ENCODE peak calls at places on chromosome 21, in four cellular contexts. One of them, this sample, is unnamed.
A peak's percentile ranks its signal among the peaks of the same experiment; 100 is the strongest.

GRCh38 chr21:23017989-23018388 is 2019.8 kb downstream of the NCAM2 start:
- DNase-seq in body of pancreas: no peak
- DNase-seq in mammary epithelial cell: no peak
- DNase-seq in uterus: no peak
- DNase-seq in this sample: no peak

GRCh38 chr21:21997390-21998333 is 999.5 kb downstream of the NCAM2 start:
- DNase-seq in body of pancreas: no peak
- DNase-seq in mammary epithelial cell: no peak
- DNase-seq in uterus: no peak
- DNase-seq in this sample: no peak

GRCh38 chr21:18443686-18444085 is 40.1 kb upstream of the TMPRSS15 start:
- DNase-seq in body of pancreas: no peak
- DNase-seq in mammary epithelial cell: no peak
- DNase-seq in uterus: no peak
- DNase-seq in this sample: no peak

GRCh38 chr21:38203229-38203628 is 53.6 kb upstream of the KCNJ15 start:
- DNase-seq in body of pancreas: no peak
- DNase-seq in mammary epithelial cell: no peak
- DNase-seq in uterus: no peak
- DNase-seq in this sample: no peak

GRCh38 chr21:27953328-27954045 is 986.6 kb upstream of the ADAMTS5 start:
- DNase-seq in body of pancreas: no peak
- DNase-seq in mammary epithelial cell: no peak
- DNase-seq in uterus: no peak
- DNase-seq in this sample: no peak

GRCh38 chr21:34582506-34583150 is 32.3 kb downstream of the RCAN1 start:
- DNase-seq in body of pancreas: no peak
- DNase-seq in mammary epithelial cell: peak; percentile 88
- DNase-seq in uterus: no peak
- DNase-seq in this sample: no peak

GRCh38 chr21:26405735-26406361 is 167.2 kb downstream of the CYYR1 start:
- DNase-seq in body of pancreas: no peak
- DNase-seq in mammary epithelial cell: peak; percentile 91
- DNase-seq in uterus: no peak
- DNase-seq in this sample: no peak

GRCh38 chr21:18887922-18888602 is 484.5 kb upstream of the TMPRSS15 start:
- DNase-seq in body of pancreas: no peak
- DNase-seq in mammary epithelial cell: no peak
- DNase-seq in uterus: no peak
- DNase-seq in this sample: no peak

GRCh38 chr21:38492002-38492401 is 6.3 kb downstream of the ERG start:
- DNase-seq in body of pancreas: no peak
- DNase-seq in mammary epithelial cell: no peak
- DNase-seq in uterus: no peak
- DNase-seq in this sample: no peak

GRCh38 chr21:17498586-17498985 is 14.3 kb upstream of the CXADR start:
- DNase-seq in body of pancreas: no peak
- DNase-seq in mammary epithelial cell: no peak
- DNase-seq in uterus: no peak
- DNase-seq in this sample: no peak

GRCh38 chr21:38479641-38480515 is 18.4 kb downstream of the ERG start:
- DNase-seq in body of pancreas: no peak
- DNase-seq in mammary epithelial cell: peak; percentile 100
- DNase-seq in uterus: no peak
- DNase-seq in this sample: no peak

GRCh38 chr21:33762798-33763572 is 120.7 kb downstream of the ITSN1 start:
- DNase-seq in body of pancreas: no peak
- DNase-seq in mammary epithelial cell: peak; percentile 28
- DNase-seq in uterus: no peak
- DNase-seq in this sample: no peak

GRCh38 chr21:28822882-28823335 is 169.8 kb downstream of the LTN1 start:
- DNase-seq in body of pancreas: no peak
- DNase-seq in mammary epithelial cell: no peak
- DNase-seq in uterus: peak; percentile 66
- DNase-seq in this sample: no peak

GRCh38 chr21:15755125-15755524 is 25.3 kb downstream of the USP25 start:
- DNase-seq in body of pancreas: no peak
- DNase-seq in mammary epithelial cell: no peak
- DNase-seq in uterus: no peak
- DNase-seq in this sample: no peak
- H3K4me1 ChIP-seq in body of pancreas: peaks cover 31% of the 10 kb centered on the region
- H3K4me1 ChIP-seq in mammary epithelial cell: peaks cover 6% of the 10 kb centered on the region
- H3K4me1 ChIP-seq in uterus: no peaks in the 10 kb centered on the region
- H3K4me1 ChIP-seq in this sample: peaks cover 12% of the 10 kb centered on the region

DNA sequence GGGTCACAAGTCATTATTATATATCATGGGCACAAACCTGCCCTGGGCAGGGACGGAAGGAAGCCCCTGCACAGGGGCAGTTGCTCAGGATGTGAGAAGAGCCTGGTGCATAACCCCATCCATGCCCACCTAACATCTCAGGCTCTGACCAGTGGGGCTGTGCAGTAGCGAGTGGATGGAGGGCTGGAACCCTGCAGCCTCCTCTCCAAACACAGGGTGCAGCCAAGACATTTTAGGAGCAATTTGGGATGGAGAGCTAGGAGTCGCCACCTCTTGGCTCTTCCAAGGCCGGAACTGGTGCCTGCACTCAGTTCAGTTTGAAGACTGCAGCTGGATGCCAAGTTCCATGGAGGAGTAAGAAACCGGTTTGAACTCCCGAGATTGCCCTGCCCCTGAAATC is 2.8 kb downstream of the MX1 start:
- DNase-seq in body of pancreas: no peak
- DNase-seq in mammary epithelial cell: no peak
- DNase-seq in uterus: no peak
- DNase-seq in this sample: no peak
- H3K4me1 ChIP-seq in body of pancreas: peaks cover 7% of the 10 kb centered on the region
- H3K4me1 ChIP-seq in mammary epithelial cell: peaks cover 6% of the 10 kb centered on the region
- H3K4me1 ChIP-seq in uterus: no peaks in the 10 kb centered on the region
- H3K4me1 ChIP-seq in this sample: no peaks in the 10 kb centered on the region

GRCh38 chr21:42228709-42229220 is 9.8 kb downstream of the ABCG1 start:
- DNase-seq in body of pancreas: peak; percentile 6
- DNase-seq in mammary epithelial cell: no peak
- DNase-seq in uterus: no peak
- DNase-seq in this sample: no peak
- H3K4me1 ChIP-seq in body of pancreas: peaks cover 20% of the 10 kb centered on the region
- H3K4me1 ChIP-seq in mammary epithelial cell: peaks cover 21% of the 10 kb centered on the region
- H3K4me1 ChIP-seq in uterus: peaks cover 6% of the 10 kb centered on the region
- H3K4me1 ChIP-seq in this sample: peaks cover 2% of the 10 kb centered on the region

GRCh38 chr21:43292041-43292865 is 123.4 kb downstream of the CRYAA start:
- DNase-seq in body of pancreas: no peak
- DNase-seq in mammary epithelial cell: no peak
- DNase-seq in uterus: no peak
- DNase-seq in this sample: no peak
- H3K4me1 ChIP-seq in body of pancreas: peaks cover 15% of the 10 kb centered on the region
- H3K4me1 ChIP-seq in mammary epithelial cell: no peaks in the 10 kb centered on the region
- H3K4me1 ChIP-seq in uterus: no peaks in the 10 kb centered on the region
- H3K4me1 ChIP-seq in this sample: no peaks in the 10 kb centered on the region

GRCh38 chr21:45033791-45034555 is 40.4 kb upstream of the ADARB1 start:
- DNase-seq in body of pancreas: no peak
- DNase-seq in mammary epithelial cell: no peak
- DNase-seq in uterus: peak; percentile 15
- DNase-seq in this sample: peak; percentile 62

GRCh38 chr21:45030637-45031218 is 43.7 kb upstream of the ADARB1 start:
- DNase-seq in body of pancreas: no peak
- DNase-seq in mammary epithelial cell: no peak
- DNase-seq in uterus: no peak
- DNase-seq in this sample: peak; percentile 51

GRCh38 chr21:45031231-45032191 is 42.9 kb upstream of the ADARB1 start:
- DNase-seq in body of pancreas: no peak
- DNase-seq in mammary epithelial cell: no peak
- DNase-seq in uterus: no peak
- DNase-seq in this sample: peak; percentile 72

GRCh38 chr21:45032977-45033705 is 41.2 kb upstream of the ADARB1 start:
- DNase-seq in body of pancreas: no peak
- DNase-seq in mammary epithelial cell: no peak
- DNase-seq in uterus: peak; percentile 19
- DNase-seq in this sample: peak; percentile 79

GRCh38 chr21:45032332-45032731 is 42.0 kb upstream of the ADARB1 start:
- DNase-seq in body of pancreas: no peak
- DNase-seq in mammary epithelial cell: no peak
- DNase-seq in uterus: no peak
- DNase-seq in this sample: peak; percentile 79
- H3K4me1 ChIP-seq in body of pancreas: peaks cover 28% of the 10 kb centered on the region
- H3K4me1 ChIP-seq in mammary epithelial cell: peaks cover 10% of the 10 kb centered on the region
- H3K4me1 ChIP-seq in uterus: peaks cover 16% of the 10 kb centered on the region
- H3K4me1 ChIP-seq in this sample: peaks cover 3% of the 10 kb centered on the region

DNA sequence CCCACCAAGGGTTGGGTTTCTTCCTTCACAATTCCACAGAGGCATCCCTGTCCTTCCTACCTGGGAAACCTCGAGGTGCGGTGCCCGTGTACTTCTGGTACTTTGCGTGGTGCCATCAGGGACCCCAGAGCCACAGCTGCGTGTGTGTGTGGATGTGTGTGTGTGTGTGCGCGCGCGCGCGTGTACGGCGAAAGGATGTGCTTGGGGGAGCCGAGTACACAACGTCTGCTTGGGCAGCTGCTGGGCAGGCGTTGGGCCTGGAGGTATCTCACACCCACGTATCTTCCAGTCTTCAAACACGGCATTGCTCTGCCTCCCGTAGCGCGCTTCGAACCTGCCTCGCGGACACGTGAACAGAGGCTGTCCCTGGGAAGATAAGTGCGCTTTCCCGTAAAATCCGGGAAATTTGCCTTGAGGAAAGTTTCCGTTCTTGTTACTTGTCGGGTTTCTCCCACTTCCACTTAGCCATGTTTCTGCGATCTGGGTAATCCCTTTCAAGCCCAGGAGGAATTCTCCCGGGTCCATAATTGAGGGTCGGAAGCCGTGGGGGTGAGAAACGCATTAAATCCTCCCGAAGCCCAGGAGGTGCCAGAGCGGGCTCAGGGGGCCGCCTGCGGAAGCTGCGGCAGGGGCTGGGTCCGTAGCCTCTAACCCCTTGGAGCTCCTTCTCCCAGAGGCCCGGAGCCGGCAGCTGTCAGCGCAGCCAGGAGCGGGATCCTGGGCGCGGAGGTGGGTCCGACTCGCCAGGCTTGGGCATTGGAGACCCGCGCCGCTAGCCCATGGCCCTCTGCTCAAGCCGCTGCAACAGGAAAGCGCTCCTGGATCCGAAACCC is 2.1 kb upstream of the SIM2 start:
- DNase-seq in body of pancreas: no peak
- DNase-seq in mammary epithelial cell: no peak
- DNase-seq in uterus: no peak
- DNase-seq in this sample: peak; percentile 37
- H3K4me1 ChIP-seq in body of pancreas: peaks cover 60% of the 10 kb centered on the region
- H3K4me1 ChIP-seq in mammary epithelial cell: peaks cover 22% of the 10 kb centered on the region
- H3K4me1 ChIP-seq in uterus: peaks cover 35% of the 10 kb centered on the region
- H3K4me1 ChIP-seq in this sample: no peaks in the 10 kb centered on the region

GRCh38 chr21:42663860-42664535 is 10.6 kb downstream of the PDE9A start:
- DNase-seq in body of pancreas: no peak
- DNase-seq in mammary epithelial cell: no peak
- DNase-seq in uterus: no peak
- DNase-seq in this sample: no peak

GRCh38 chr21:42660118-42660470 is 6.7 kb downstream of the PDE9A start:
- DNase-seq in body of pancreas: no peak
- DNase-seq in mammary epithelial cell: no peak
- DNase-seq in uterus: no peak
- DNase-seq in this sample: no peak

GRCh38 chr21:42663200-42663483 is 9.7 kb downstream of the PDE9A start:
- DNase-seq in body of pancreas: no peak
- DNase-seq in mammary epithelial cell: no peak
- DNase-seq in uterus: no peak
- DNase-seq in this sample: no peak

GRCh38 chr21:42662430-42663199 is 9.2 kb downstream of the PDE9A start:
- DNase-seq in body of pancreas: no peak
- DNase-seq in mammary epithelial cell: no peak
- DNase-seq in uterus: no peak
- DNase-seq in this sample: no peak

DNA sequence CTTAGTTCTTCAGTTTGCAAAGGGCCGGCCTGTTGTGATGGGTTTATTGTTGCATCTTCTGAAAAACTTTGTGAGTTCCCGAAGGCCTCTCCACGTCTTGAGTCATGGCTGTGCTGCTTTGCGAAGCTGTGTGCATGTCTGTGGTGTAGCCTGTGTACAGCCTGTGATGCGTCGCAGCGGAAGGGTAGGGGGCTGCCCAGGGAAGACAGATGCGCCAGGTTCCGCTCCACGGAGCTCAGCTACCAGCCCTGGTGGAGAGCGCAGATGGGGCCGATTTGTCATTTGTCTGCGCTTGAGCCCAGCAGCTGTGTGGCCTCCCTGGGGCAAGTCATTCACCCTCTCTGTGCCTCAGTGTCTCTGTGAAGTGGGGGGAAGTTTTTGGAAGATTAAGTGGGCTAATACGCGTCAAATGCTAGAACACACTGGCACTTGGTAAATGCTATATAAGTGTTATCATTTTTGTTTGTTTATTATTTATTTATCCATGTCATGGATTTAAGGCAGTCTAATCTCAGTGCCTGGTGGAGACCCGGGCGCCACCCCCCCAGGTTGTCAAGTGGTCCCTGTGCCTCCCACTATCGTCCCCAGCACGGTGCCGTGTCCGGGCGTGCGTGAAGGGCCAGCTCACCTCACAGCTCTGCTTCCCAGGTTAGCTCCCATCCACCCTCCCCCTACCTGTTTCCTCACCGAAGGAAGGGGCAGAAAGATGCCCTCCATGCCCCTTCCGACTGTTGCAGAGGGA is 8.4 kb downstream of the PDE9A start:
- DNase-seq in body of pancreas: no peak
- DNase-seq in mammary epithelial cell: no peak
- DNase-seq in uterus: no peak
- DNase-seq in this sample: no peak
- H3K4me1 ChIP-seq in body of pancreas: no peaks in the 10 kb centered on the region
- H3K4me1 ChIP-seq in mammary epithelial cell: no peaks in the 10 kb centered on the region
- H3K4me1 ChIP-seq in uterus: peaks cover 5% of the 10 kb centered on the region
- H3K4me1 ChIP-seq in this sample: no peaks in the 10 kb centered on the region

GRCh38 chr21:45455321-45456013 is 50.5 kb downstream of the COL18A1 start:
- DNase-seq in body of pancreas: peak; percentile 63
- DNase-seq in mammary epithelial cell: peak; percentile 49
- DNase-seq in uterus: no peak
- DNase-seq in this sample: peak; percentile 85
- H3K4me1 ChIP-seq in body of pancreas: peaks cover 29% of the 10 kb centered on the region
- H3K4me1 ChIP-seq in mammary epithelial cell: peaks cover 31% of the 10 kb centered on the region
- H3K4me1 ChIP-seq in uterus: peaks cover 22% of the 10 kb centered on the region
- H3K4me1 ChIP-seq in this sample: no peaks in the 10 kb centered on the region

DNA sequence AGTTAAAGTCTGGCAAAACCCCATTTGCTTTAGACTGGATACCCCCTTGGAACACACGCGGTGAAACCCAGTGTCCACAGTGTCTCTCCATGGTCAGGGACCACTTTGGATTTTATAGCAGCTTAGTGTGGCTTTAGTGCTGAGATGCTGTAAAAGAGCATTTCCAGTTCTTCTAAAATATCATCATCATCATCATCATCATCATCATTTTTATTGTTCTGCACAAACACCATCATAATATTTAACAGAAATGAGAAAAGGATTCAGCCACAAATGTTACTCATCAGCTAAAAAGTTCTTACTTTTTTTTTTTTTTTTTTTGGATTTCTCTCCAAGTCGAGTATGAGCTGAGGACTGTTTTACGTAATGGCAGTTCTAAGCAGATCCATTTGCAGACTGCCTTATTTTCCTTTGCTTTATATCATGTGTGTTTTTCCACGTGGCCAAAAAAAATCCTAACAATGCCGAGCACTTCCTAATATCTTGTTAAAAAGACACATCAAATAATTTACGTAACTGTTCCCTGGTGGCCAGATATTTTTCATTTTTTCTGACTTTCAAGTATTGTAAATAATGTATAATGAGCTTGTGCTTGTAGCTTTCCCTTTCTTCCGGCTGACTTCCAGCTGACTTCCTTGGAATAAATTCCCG is 62.8 kb downstream of the EVA1C start:
- DNase-seq in body of pancreas: no peak
- DNase-seq in mammary epithelial cell: no peak
- DNase-seq in uterus: no peak
- DNase-seq in this sample: no peak
- H3K4me1 ChIP-seq in body of pancreas: peaks cover 31% of the 10 kb centered on the region
- H3K4me1 ChIP-seq in mammary epithelial cell: peaks cover 17% of the 10 kb centered on the region
- H3K4me1 ChIP-seq in uterus: no peaks in the 10 kb centered on the region
- H3K4me1 ChIP-seq in this sample: no peaks in the 10 kb centered on the region

GRCh38 chr21:43269981-43270670 is 101.3 kb downstream of the CRYAA start:
- DNase-seq in body of pancreas: no peak
- DNase-seq in mammary epithelial cell: no peak
- DNase-seq in uterus: no peak
- DNase-seq in this sample: no peak
- H3K4me1 ChIP-seq in body of pancreas: no peaks in the 10 kb centered on the region
- H3K4me1 ChIP-seq in mammary epithelial cell: no peaks in the 10 kb centered on the region
- H3K4me1 ChIP-seq in uterus: peaks cover 7% of the 10 kb centered on the region
- H3K4me1 ChIP-seq in this sample: no peaks in the 10 kb centered on the region

This sample was measured in aorta.